ENCODE peak calls at places on chromosomes 13 and 19, in five cellular contexts. J is AG09319, E is cardiac muscle cell, Y is GM23338, O is tibial artery. I is an unnamed sample.

GRCh38 chr13:21625366-21625765 is 21.4 kb upstream of the MICU2 start:
- DNase-seq in J (no peak), E (peak), Y (peak), O (no peak), I (no peak)

GRCh38 chr13:97648171-97648880 is 214.4 kb downstream of the RAP2A start:
- DNase-seq in J (no peak), E (peak), Y (no peak), O (no peak), I (no peak)

GRCh38 chr13:27004389-27004788 is 167.2 kb downstream of the USP12 start:
- DNase-seq in J (no peak), E (no peak), Y (no peak), O (no peak), I (no peak)

GRCh38 chr13:113884821-113885220 is 20.9 kb upstream of the GAS6 start:
- DNase-seq in J (no peak), E (no peak), Y (no peak), O (no peak), I (no peak)

GRCh38 chr19:35087393-35087792 is 28.2 kb upstream of the FXYD3 start:
- DNase-seq in J (no peak), E (no peak), Y (no peak), O (no peak), I (no peak)

GRCh38 chr19:58123354-58123753 is 25.3 kb upstream of the ZSCAN18 start:
- DNase-seq in J (no peak), E (no peak), Y (peak), O (no peak), I (no peak)

GRCh38 chr19:40598918-40599307 is 2.3 kb upstream of the LTBP4 start:
- DNase-seq in J (no peak), E (no peak), Y (no peak), O (no peak), I (no peak)

GRCh38 chr19:49165865-49166301 is 8.3 kb downstream of the TRPM4 start:
- DNase-seq in J (no peak), E (no peak), Y (peak), O (no peak), I (no peak)

GRCh38 chr19:52542984-52543664 is 15.7 kb downstream of the ZNF808 start:
- DNase-seq in J (no peak), E (no peak), Y (no peak), O (no peak), I (no peak)

GRCh38 chr19:48659768-48660167 is 13.0 kb downstream of the NTN5 start:
- DNase-seq in J (no peak), E (no peak), Y (no peak), O (no peak), I (no peak)

GRCh38 chr13:111622051-111622531 is 301.6 kb downstream of the TEX29 start:
- DNase-seq in J (no peak), E (no peak), Y (no peak), O (no peak), I (peak)

DNA sequence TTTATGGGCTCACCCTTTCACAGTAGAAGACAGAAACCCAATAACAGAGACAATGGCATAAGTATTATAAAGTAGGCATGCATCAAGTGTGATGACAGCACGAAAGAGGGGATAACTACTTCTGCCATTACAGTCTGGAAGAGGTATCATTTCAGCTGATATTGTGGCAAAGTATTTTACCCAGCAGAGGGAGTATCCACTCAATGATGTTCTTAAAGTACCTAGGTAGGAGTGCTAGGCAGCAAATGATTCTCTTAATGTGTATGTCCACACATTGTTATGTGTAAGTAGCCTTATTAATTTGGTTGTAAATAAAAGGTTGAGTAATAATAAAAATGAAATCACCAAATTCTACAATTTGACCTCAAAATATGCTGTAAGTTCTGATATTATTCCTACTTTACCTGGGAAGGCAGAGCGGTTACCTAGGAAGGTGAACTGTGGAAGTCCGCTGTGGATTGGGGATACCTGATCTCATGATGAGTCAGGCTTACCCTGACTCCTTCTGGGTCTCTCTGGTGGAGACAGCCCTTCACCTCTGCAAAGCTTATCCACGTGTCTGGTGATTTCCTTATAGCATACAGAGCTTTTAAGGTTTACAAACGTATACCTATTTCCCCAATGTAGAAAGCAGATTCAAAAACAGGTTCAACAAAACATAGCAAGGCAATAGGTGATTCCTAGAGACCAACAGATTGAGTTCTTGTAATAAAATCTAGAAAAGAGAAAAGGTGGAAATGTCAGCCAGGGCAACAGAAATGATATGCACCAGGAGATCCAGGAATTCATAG is 4.0 kb upstream of the UBAC2 start:
- DNase-seq in J (no peak), E (no peak), Y (no peak), O (no peak), I (no peak)
- TF ChIP-seq CTCF in J (no peak), E (peak), Y (peak), O (no peak), I (no peak)

DNA sequence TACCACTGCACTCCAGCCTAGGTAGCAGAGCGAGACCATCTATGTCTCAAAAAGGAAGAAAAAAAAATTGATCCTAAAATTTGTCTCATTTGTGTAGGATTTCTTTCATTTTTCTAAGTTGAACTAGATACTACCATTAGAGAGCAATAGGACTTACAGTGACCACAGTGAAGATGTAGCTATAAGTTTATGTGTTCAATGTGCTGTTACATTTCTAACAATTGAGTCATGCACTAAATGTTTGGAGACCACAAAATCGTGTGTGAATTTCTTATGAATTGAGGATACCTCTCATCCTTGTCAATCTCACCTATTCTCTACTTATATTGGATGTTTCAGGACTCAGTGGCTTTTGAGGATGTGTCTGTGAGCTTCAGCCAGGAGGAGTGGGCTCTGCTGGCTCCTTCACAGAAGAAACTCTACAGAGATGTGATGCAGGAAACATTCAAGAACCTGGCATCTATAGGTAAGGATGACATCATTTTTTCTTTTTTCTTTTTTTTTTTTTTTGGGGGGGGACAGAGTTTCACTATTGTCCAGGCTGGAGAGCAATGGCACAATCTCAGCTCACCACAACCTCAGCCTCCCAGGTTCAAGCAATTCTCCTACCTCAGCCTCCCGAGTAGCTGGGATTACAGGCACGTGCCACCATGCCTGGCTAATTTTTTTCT is 12.8 kb downstream of the ZNF791 start:
- DNase-seq in J (no peak), E (no peak), Y (no peak), O (no peak), I (no peak)
- TF ChIP-seq CTCF in J (no peak), E (no peak), Y (no peak), O (no peak), I (no peak)

DNA sequence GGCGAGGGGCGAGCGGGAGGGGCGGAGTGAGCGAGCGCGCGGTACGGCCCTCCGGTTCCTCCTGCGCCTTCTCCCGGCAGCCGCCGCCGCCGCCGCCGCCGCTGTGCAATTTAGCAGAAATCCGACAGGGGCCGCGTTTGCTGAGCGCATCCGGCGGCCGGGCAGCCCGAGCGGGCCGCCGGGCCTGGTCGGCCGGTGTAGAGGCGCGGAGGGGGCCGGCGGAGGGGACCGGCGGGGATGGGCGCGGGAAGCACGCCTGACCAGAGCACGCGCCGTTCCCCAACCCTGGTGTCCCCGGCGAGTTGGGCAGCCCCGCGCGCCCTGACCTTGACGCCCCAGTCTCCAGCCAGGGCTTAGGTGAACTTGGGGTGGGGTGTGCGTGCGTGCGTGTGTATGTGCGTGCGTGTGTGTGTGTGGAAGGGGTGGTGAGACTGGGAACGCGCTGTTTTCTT is 144.5 kb upstream of the ZNF536 start:
- DNase-seq in J (no peak), E (peak), Y (peak), O (peak), I (peak)
- TF ChIP-seq CTCF in J (peak), E (peak), Y (peak), O (peak), I (peak)

DNA sequence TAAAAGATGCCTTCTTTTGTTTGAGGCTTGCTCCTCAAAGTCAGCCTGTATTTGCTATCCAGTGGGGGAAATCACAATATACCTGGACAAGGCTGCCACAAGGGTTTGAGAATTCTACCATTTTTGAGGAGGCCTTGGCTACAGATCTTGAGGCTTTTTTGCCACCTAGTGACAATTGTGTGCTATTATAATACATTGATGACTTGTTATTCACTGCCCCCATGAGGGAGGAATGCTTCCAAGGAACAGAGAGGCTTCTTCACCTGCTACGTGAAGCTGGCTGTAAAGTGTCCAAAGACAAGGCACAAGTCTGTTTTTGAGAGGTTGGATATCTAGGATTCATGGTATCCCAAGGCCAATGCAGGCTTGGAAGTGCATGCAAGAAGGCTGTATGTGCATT is 72.5 kb downstream of the ZNF708 start:
- DNase-seq in J (no peak), E (peak), Y (peak), O (no peak), I (no peak)
- TF ChIP-seq CTCF in J (no peak), E (peak), Y (peak), O (no peak), I (no peak)

GRCh38 chr19:5307655-5308054 is 33.0 kb downstream of the PTPRS start:
- DNase-seq in J (no peak), E (no peak), Y (no peak), O (no peak), I (no peak)

GRCh38 chr19:5308471-5309437 is 31.9 kb downstream of the PTPRS start:
- DNase-seq in J (peak), E (peak), Y (no peak), O (peak), I (peak)

GRCh38 chr19:5312058-5312457 is 28.6 kb downstream of the PTPRS start:
- DNase-seq in J (no peak), E (no peak), Y (no peak), O (no peak), I (no peak)

GRCh38 chr19:5306531-5306930 is 34.1 kb downstream of the PTPRS start:
- DNase-seq in J (no peak), E (no peak), Y (no peak), O (no peak), I (no peak)

DNA sequence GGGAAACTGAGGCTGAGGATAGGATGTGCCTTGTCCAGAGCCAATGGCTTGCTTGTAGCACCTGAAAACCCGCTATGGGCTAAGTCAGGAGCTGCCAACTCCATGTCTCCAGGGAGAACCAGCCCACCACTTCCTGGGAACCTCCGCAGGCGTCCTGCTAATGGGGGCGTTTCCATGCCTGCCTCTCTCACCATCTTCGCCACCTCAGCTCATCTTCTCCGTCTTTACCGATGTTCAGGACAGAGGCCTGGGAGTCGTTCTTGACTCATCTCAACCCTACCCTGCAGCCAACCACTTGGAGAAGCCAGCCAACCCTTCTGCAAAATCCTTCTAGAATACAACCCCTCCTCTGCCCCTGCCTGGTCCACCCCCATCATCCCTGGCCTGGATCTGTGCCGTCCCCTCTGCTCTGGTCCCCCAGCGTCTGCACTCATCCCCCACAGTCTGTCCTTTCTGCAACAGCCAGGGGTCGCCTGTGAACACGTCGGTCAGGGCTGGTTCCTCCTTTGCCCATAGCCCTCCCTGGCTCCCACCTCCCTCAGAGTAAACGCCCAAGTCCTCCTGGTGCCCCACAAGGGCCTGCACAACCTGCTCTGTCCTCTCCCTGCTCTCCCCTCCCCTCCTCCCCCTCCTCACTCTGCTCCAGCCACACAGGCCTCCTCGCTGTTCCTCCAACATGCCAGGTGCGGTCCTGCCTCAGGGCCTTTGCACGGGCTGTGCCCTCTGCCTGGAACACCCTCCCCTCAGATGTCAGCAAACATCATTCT is 31.0 kb downstream of the PTPRS start:
- DNase-seq in J (no peak), E (peak), Y (peak), O (no peak), I (peak)
- TF ChIP-seq CTCF in J (no peak), E (peak), Y (peak), O (no peak), I (no peak)

DNA sequence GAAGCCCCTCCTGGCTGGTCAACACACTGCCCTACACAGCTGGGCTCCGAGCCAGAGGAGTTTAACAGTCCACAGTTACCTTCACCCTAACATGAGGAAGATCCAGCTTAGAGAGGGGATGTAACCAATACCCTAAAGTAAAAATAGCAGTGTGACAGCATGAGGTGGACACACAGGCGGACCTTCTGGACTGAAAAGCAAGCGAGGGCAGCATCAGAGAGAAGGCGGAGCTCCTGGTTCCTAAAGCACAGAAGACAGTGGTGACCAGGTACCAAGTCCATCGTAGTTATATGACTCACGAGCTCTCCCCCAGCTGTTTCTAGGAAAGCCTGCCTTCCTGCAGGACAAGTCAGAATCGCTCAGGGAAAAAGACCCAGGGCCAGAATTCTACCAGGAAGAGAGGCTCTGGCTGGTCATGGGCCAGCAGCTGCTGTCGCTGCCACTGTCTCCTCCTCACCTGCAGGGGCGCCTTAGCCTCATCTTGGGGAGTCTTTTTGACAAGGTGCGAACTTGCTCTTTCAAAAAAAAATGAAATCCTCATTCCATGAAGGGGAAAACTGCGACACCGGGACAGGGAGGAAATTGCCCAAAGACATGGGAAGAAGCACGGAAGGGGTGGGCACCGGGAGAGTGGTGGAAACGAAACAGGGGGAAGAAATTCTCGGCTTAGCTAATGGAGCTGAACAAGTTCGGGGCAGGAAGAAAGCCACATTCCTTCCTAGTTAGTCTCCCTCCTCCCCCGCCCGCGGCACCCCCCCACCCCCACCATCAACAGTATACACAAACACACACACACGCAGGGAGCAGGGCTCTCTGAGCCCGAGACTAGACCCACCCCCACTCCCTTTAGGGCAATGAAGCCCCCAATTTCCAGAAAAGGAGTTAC is 1.7 kb downstream of the ELL start:
- DNase-seq in J (no peak), E (peak), Y (peak), O (peak), I (no peak)
- TF ChIP-seq CTCF in J (peak), E (peak), Y (peak), O (peak), I (peak)

GRCh38 chr19:1467512-1468273 is 11.3 kb downstream of the C19orf25 start:
- DNase-seq in J (no peak), E (no peak), Y (no peak), O (no peak), I (no peak)

GRCh38 chr19:1467228-1467511 is 11.8 kb downstream of the C19orf25 start:
- DNase-seq in J (no peak), E (no peak), Y (no peak), O (no peak), I (no peak)

GRCh38 chr19:1469200-1469935 is 9.6 kb downstream of the C19orf25 start:
- DNase-seq in J (no peak), E (no peak), Y (no peak), O (no peak), I (no peak)

GRCh38 chr19:1469936-1470863 is 8.8 kb downstream of the C19orf25 start:
- DNase-seq in J (no peak), E (no peak), Y (peak), O (no peak), I (peak)

DNA sequence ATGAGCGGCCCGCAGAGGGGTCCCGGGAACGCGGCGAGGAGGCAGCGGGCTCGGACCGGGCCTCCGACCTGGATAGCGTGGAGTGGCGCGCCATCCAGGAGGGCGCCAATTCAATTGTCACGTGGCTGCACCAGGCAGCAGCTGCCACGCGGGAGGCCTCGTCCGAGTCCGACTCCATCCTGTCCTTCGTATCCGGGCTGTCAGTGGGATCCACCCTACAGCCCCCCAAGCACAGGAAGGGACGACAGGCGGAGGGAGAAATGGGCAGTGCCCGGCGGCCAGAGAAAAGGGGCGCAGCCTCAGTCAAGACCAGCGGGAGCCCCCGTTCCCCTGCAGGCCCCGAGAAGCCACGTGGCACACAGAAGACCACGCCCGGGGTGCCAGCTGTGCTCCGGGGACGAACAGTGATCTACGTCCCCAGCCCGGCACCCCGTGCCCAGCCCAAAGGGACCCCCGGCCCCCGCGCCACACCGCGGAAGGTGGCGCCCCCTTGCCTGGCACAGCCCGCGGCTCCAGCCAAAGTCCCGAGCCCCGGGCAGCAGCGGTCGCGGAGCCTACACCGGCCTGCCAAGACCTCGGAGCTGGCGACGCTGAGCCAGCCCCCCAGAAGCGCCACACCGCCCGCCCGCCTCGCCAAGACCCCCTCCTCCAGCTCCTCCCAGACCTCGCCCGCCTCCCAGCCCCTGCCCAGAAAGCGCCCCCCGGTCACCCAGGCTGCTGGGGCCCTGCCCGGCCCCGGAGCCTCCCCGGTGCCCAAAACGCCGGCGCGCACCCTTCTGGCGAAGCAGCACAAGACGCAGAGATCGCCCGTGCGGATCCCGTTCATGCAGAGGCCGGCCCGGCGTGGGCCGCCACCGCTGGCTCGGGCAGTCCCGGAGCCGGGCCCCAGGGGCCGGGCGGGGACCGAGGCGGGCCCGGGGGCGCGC is 10.5 kb downstream of the C19orf25 start:
- DNase-seq in J (no peak), E (no peak), Y (no peak), O (no peak), I (no peak)
- TF ChIP-seq CTCF in J (no peak), E (no peak), Y (no peak), O (no peak), I (no peak)

I was measured in dorsolateral prefrontal cortex.